ENCODE peak calls at places on chromosomes 12 and 14, in six cellular contexts. W is amniotic epithelial cell; P is Caki2; C is naive thymus-derived CD8-positive, alpha-beta T cell; X is RPMI8226; N is astrocyte of the spinal cord. U is an unnamed sample.
A peak's percentile ranks its signal among the peaks of the same experiment; 100 is the strongest.

GRCh38 chr12:108616941-108617858 is 16.5 kb downstream of the SELPLG start:
- DNase-seq in W (no peak), P (no peak), C (peak; percentile 80), X (peak; percentile 69), N (no peak), U (peak; percentile 59)

GRCh38 chr14:92785601-92786426 is 8.3 kb upstream of the GOLGA5 start:
- DNase-seq in W (peak; percentile 90), P (no peak), C (no peak), X (no peak), N (peak; percentile 80), U (no peak)

GRCh38 chr14:104390941-104391901 is 188.3 kb upstream of the C14orf180 start:
- DNase-seq in W (no peak), P (no peak), C (peak; percentile 62), X (no peak), N (no peak), U (no peak)

GRCh38 chr12:39872425-39872824 is 233.5 kb downstream of the SLC2A13 start:
- DNase-seq in W (no peak), P (peak; percentile 65), C (no peak), X (no peak), N (no peak), U (no peak)

GRCh38 chr14:100640481-100641273 is 53.5 kb upstream of the BEGAIN start:
- DNase-seq in W (peak; percentile 35), P (no peak), C (peak; percentile 83), X (peak; percentile 79), N (peak; percentile 88), U (no peak)

GRCh38 chr14:59870277-59871165 is at the start of gene RTN1:
- DNase-seq in W (peak; percentile 34), P (peak; percentile 50), C (no peak), X (peak; percentile 10), N (peak; percentile 49), U (peak; percentile 74)

GRCh38 chr12:54376596-54377468 is 7.7 kb downstream of the ZNF385A start:
- DNase-seq in W (peak; percentile 58), P (no peak), C (no peak), X (no peak), N (no peak), U (no peak)

GRCh38 chr12:87127272-87127671 is 871.1 kb upstream of the MGAT4C start:
- DNase-seq in W (peak; percentile 52), P (no peak), C (no peak), X (no peak), N (peak; percentile 40), U (no peak)

GRCh38 chr12:88993655-88994054 is 358.6 kb downstream of the DUSP6 start:
- DNase-seq in W (peak; percentile 74), P (peak; percentile 53), C (no peak), X (peak; percentile 31), N (peak; percentile 78), U (peak; percentile 64)

U was measured in A673.